ENCODE peak calls at places on chromosome 17, in seven cellular contexts. One of them, this sample, is unnamed.

GRCh38 chr17:46814446-46814845 is 4.0 kb downstream of the WNT3 start:
- DNase-seq in H1: no peak
- DNase-seq in K562: no peak
- DNase-seq in SK-N-SH: no peak
- DNase-seq in HepG2: no peak
- DNase-seq in GM12878: no peak
- DNase-seq in GM12891: no peak
- DNase-seq in this sample: no peak

GRCh38 chr17:43020789-43021738 is 1.1 kb downstream of the VAT1 start:
- DNase-seq in GM12891: no peak
- DNase-seq in SK-N-SH: peak; percentile 86
- DNase-seq in GM12878: no peak
- DNase-seq in H1: no peak
- DNase-seq in HepG2: peak; percentile 63
- DNase-seq in K562: peak; percentile 94
- DNase-seq in this sample: peak; percentile 37

GRCh38 chr17:62085511-62086408 is 20.7 kb upstream of the MED13 start:
- DNase-seq in GM12878: no peak
- DNase-seq in H1: no peak
- DNase-seq in SK-N-SH: no peak
- DNase-seq in HepG2: peak; percentile 79
- DNase-seq in K562: peak; percentile 60
- DNase-seq in GM12891: no peak
- DNase-seq in this sample: no peak

GRCh38 chr17:82050761-82051641 is 610 bp downstream of the RFNG start:
- DNase-seq in SK-N-SH: peak; percentile 90
- DNase-seq in GM12878: no peak
- DNase-seq in H1: no peak
- DNase-seq in GM12891: peak; percentile 59
- DNase-seq in HepG2: no peak
- DNase-seq in K562: no peak
- DNase-seq in this sample: peak; percentile 53

GRCh38 chr17:72602517-72603345 is 481.9 kb downstream of the SOX9 start:
- DNase-seq in K562: no peak
- DNase-seq in H1: peak; percentile 38
- DNase-seq in SK-N-SH: no peak
- DNase-seq in GM12878: no peak
- DNase-seq in GM12891: no peak
- DNase-seq in HepG2: no peak
- DNase-seq in this sample: no peak

GRCh38 chr17:40329981-40330794 is 21.2 kb downstream of the RARA start:
- DNase-seq in GM12878: no peak
- DNase-seq in GM12891: no peak
- DNase-seq in SK-N-SH: peak; percentile 67
- DNase-seq in H1: no peak
- DNase-seq in K562: no peak
- DNase-seq in HepG2: no peak
- DNase-seq in this sample: no peak

GRCh38 chr17:41486809-41487530 is 2.7 kb downstream of the KRT36 start:
- DNase-seq in GM12878: no peak
- DNase-seq in SK-N-SH: peak; percentile 40
- DNase-seq in H1: peak; percentile 59
- DNase-seq in K562: peak; percentile 81
- DNase-seq in HepG2: peak; percentile 42
- DNase-seq in GM12891: peak; percentile 47
- DNase-seq in this sample: peak; percentile 40

GRCh38 chr17:51951737-51952136 is 206.8 kb downstream of the CA10 start:
- DNase-seq in HepG2: no peak
- DNase-seq in H1: no peak
- DNase-seq in SK-N-SH: no peak
- DNase-seq in GM12878: no peak
- DNase-seq in K562: no peak
- DNase-seq in GM12891: no peak
- DNase-seq in this sample: no peak

GRCh38 chr17:48671697-48672171 is 45.6 kb upstream of the HOXB9 start:
- DNase-seq in GM12891: peak; percentile 48
- DNase-seq in GM12878: no peak
- DNase-seq in H1: peak; percentile 13
- DNase-seq in SK-N-SH: peak; percentile 76
- DNase-seq in K562: peak; percentile 80
- DNase-seq in HepG2: peak; percentile 61
- DNase-seq in this sample: peak; percentile 36

GRCh38 chr17:30600830-30601494 is 123.8 kb downstream of the GOSR1 start:
- DNase-seq in HepG2: no peak
- DNase-seq in K562: no peak
- DNase-seq in GM12891: peak; percentile 28
- DNase-seq in H1: no peak
- DNase-seq in GM12878: no peak
- DNase-seq in SK-N-SH: peak; percentile 55
- DNase-seq in this sample: peak; percentile 39

GRCh38 chr17:17379197-17379991 is 76.2 kb downstream of the NT5M start:
- DNase-seq in SK-N-SH: no peak
- DNase-seq in HepG2: peak; percentile 93
- DNase-seq in H1: no peak
- DNase-seq in GM12891: no peak
- DNase-seq in GM12878: no peak
- DNase-seq in K562: no peak
- DNase-seq in this sample: no peak

GRCh38 chr17:60345233-60345632 is 46.7 kb downstream of the USP32 start:
- DNase-seq in GM12878: no peak
- DNase-seq in SK-N-SH: no peak
- DNase-seq in H1: no peak
- DNase-seq in K562: no peak
- DNase-seq in GM12891: no peak
- DNase-seq in HepG2: no peak
- DNase-seq in this sample: no peak

GRCh38 chr17:75688209-75688771 is 21.2 kb downstream of the SAP30BP start:
- DNase-seq in H1: no peak
- DNase-seq in GM12891: no peak
- DNase-seq in GM12878: no peak
- DNase-seq in K562: no peak
- DNase-seq in SK-N-SH: no peak
- DNase-seq in HepG2: no peak
- DNase-seq in this sample: no peak

GRCh38 chr17:42677921-42678781 is 1.4 kb upstream of the PLEKHH3 start:
- DNase-seq in K562: peak; percentile 96
- DNase-seq in GM12878: no peak
- DNase-seq in H1: no peak
- DNase-seq in SK-N-SH: peak; percentile 90
- DNase-seq in HepG2: peak; percentile 98
- DNase-seq in GM12891: peak; percentile 76
- DNase-seq in this sample: peak; percentile 80

GRCh38 chr17:28112199-28112995 is 69.9 kb downstream of the NLK start:
- DNase-seq in K562: no peak
- DNase-seq in GM12891: no peak
- DNase-seq in H1: no peak
- DNase-seq in HepG2: no peak
- DNase-seq in GM12878: no peak
- DNase-seq in SK-N-SH: no peak
- DNase-seq in this sample: no peak

GRCh38 chr17:20253323-20253722 is 214.0 kb downstream of the LGALS9B start:
- DNase-seq in K562: no peak
- DNase-seq in SK-N-SH: no peak
- DNase-seq in H1: no peak
- DNase-seq in GM12891: no peak
- DNase-seq in HepG2: no peak
- DNase-seq in GM12878: no peak
- DNase-seq in this sample: no peak

GRCh38 chr17:77042688-77043330 is 98.0 kb upstream of the SEC14L1 start:
- DNase-seq in K562: no peak
- DNase-seq in GM12891: no peak
- DNase-seq in GM12878: no peak
- DNase-seq in HepG2: no peak
- DNase-seq in SK-N-SH: no peak
- DNase-seq in H1: no peak
- DNase-seq in this sample: no peak

DNA sequence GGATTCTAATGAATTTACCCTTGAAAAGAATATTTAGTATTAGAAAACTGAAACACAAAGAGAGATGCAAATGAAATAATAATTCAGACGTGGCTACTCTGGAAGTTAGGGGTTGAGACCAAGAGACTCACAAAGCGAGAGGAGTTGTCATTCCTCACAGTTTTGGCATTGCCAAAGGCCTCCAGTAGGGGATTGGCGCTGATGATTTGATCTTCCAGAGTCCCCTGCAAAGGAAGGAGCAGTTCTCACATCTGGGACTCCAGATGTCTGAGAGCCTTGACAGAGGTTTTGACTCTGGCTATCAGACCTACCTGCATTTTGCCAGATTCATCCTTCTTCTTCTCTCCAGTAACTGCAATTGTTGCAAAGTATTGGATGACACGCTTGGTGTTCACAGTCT is 6.6 kb downstream of the MYH8 start:
- DNase-seq in HepG2: no peak
- DNase-seq in H1: no peak
- DNase-seq in GM12891: no peak
- DNase-seq in SK-N-SH: no peak
- DNase-seq in GM12878: no peak
- DNase-seq in K562: no peak
- DNase-seq in this sample: no peak
- TF ChIP-seq TAF1 in HepG2: no peak
- TF ChIP-seq TAF1 in H1: no peak
- TF ChIP-seq TAF1 in GM12891: no peak
- TF ChIP-seq TAF1 in SK-N-SH: no peak
- TF ChIP-seq TAF1 in GM12878: no peak
- TF ChIP-seq TAF1 in K562: no peak
- TF ChIP-seq TAF1 in this sample: no peak

DNA sequence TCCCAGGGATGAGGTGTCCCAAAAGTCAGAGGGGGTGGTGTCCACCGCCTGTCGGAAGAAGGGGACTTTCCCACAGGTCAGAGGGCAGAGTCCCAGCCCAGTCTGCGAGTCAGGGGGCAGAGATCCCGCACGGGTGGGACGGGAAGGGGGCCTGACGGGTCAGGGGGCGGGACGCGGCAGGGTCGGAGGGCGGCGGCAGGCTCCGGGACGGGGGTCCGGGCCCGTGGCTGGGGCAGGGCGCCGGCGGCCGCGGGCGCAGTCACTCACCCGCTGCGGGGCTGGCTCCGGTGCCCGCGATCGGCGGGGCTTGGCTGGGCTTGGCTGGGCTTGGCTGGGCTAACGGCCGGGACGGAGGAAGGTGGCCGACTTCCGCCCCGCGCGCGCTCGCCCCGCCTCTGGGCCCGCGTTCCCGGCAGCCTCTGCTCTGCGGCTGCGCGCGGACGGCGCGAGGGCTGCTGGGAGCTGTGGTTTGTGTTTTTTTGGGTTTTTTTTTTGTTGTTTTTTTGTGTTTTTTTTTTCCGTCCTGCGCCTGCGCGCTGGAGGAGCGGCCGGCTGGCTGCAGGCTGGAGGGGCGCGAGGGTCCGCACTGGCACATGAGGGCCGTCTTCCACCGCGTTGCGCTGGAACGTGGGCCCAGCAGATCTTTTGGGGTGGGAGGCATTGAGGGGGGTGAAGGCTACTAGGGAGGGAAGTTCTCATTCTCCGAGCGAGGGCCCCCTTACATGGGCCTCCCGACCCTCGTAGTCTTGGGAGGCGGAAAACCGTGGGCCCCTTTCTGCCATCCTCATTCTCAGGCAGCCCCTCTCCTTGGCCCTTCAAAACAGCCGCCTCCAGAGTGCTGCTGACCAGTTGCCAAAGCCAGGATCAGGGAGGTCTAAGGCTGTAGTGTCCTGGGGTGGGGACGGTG is at the start of gene CANT1:
- DNase-seq in HepG2: peak; percentile 84
- DNase-seq in GM12891: peak; percentile 99
- DNase-seq in SK-N-SH: peak; percentile 100
- DNase-seq in GM12878: peak; percentile 64
- DNase-seq in H1: peak; percentile 43
- DNase-seq in K562: peak; percentile 91
- DNase-seq in this sample: peak; percentile 98
- TF ChIP-seq TAF1 in HepG2: peak; percentile 63
- TF ChIP-seq TAF1 in GM12891: peak; percentile 39
- TF ChIP-seq TAF1 in SK-N-SH: peak; percentile 87
- TF ChIP-seq TAF1 in GM12878: peak; percentile 59
- TF ChIP-seq TAF1 in H1: peak; percentile 56
- TF ChIP-seq TAF1 in K562: peak; percentile 70
- TF ChIP-seq TAF1 in this sample: no peak

GRCh38 chr17:80449930-80450576 is 26.4 kb downstream of the NPTX1 start:
- DNase-seq in GM12891: no peak
- DNase-seq in GM12878: no peak
- DNase-seq in HepG2: no peak
- DNase-seq in SK-N-SH: no peak
- DNase-seq in K562: no peak
- DNase-seq in H1: no peak
- DNase-seq in this sample: no peak

GRCh38 chr17:80447790-80448189 is 28.6 kb downstream of the NPTX1 start:
- DNase-seq in H1: no peak
- DNase-seq in GM12891: no peak
- DNase-seq in HepG2: no peak
- DNase-seq in GM12878: no peak
- DNase-seq in K562: no peak
- DNase-seq in SK-N-SH: no peak
- DNase-seq in this sample: no peak

GRCh38 chr17:80446645-80447405 is 29.6 kb downstream of the NPTX1 start:
- DNase-seq in H1: no peak
- DNase-seq in HepG2: no peak
- DNase-seq in GM12891: no peak
- DNase-seq in SK-N-SH: no peak
- DNase-seq in K562: no peak
- DNase-seq in GM12878: no peak
- DNase-seq in this sample: no peak

GRCh38 chr17:80451104-80451775 is 25.2 kb downstream of the NPTX1 start:
- DNase-seq in HepG2: no peak
- DNase-seq in H1: no peak
- DNase-seq in GM12878: no peak
- DNase-seq in GM12891: no peak
- DNase-seq in SK-N-SH: no peak
- DNase-seq in K562: no peak
- DNase-seq in this sample: no peak

GRCh38 chr17:80449194-80449929 is 27.0 kb downstream of the NPTX1 start:
- DNase-seq in H1: no peak
- DNase-seq in HepG2: no peak
- DNase-seq in SK-N-SH: no peak
- DNase-seq in K562: no peak
- DNase-seq in GM12878: no peak
- DNase-seq in GM12891: no peak
- DNase-seq in this sample: no peak
- TF ChIP-seq TAF1 in H1: no peak
- TF ChIP-seq TAF1 in HepG2: no peak
- TF ChIP-seq TAF1 in SK-N-SH: no peak
- TF ChIP-seq TAF1 in K562: no peak
- TF ChIP-seq TAF1 in GM12878: no peak
- TF ChIP-seq TAF1 in GM12891: no peak
- TF ChIP-seq TAF1 in this sample: no peak

DNA sequence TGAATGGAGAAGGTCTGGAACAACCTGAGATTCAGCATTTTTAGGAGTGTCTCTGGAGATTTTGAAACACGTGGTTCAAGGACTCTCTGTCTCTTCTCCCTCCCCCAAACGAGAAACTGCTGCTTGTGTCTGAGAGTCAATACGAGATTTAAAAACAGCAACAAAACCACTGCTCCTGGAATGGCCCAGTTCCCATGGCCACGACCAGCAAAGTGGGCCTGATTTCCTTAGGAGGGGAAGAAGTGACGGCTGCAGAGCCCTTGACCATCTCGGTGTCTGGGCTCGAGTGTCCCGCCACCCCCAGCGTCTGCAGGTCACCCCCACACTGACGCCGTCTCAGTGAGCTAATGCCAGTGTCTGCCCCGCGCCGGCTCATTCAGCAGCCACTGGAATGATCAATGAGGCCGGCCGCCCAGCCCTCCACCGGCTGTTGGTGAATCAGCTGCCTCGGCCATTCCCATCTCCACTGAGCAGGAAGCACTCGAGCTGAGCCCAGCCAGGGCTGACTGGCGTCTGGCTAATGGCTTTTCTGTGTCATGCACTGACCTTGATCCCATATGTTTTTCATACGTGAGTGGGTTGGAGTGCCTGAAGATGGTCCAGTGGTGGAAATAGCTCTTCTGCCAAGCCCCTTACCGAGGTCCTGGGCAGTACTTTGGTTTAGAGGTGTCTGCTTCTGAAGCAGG is 151.8 kb downstream of the PITPNC1 start:
- DNase-seq in K562: no peak
- DNase-seq in HepG2: peak; percentile 92
- DNase-seq in SK-N-SH: peak; percentile 94
- DNase-seq in H1: no peak
- DNase-seq in GM12891: no peak
- DNase-seq in GM12878: no peak
- DNase-seq in this sample: no peak
- TF ChIP-seq TAF1 in K562: no peak
- TF ChIP-seq TAF1 in HepG2: peak; percentile 56
- TF ChIP-seq TAF1 in SK-N-SH: peak; percentile 41
- TF ChIP-seq TAF1 in H1: peak; percentile 21
- TF ChIP-seq TAF1 in GM12891: no peak
- TF ChIP-seq TAF1 in GM12878: no peak
- TF ChIP-seq TAF1 in this sample: no peak

This sample was measured in GM12892.